ENCODE peak calls at places on chromosomes 6 and 20, in ten cellular contexts. O, R, U, S, Q, Y, C, T, F and M are unnamed samples. For H3K27me3 and H3K36me3, the result is how much of the 10 kb centered on the place peaks cover.

GRCh38 chr6:67916389-67916788 is 718.7 kb upstream of the ADGRB3 start:
- DNase-seq in O (peak), R (no peak), U (no peak), S (no peak), Q (no peak), Y (no peak), C (no peak), T (no peak), F (no peak), M (no peak)

GRCh38 chr6:131923356-131923755 is 27.8 kb downstream of the CCN2 start:
- DNase-seq in O (peak), R (peak), U (peak), S (no peak), Q (peak), Y (peak), C (peak), T (no peak), F (peak), M (no peak)

GRCh38 chr20:63062188-63063140 is 55.7 kb upstream of the BHLHE23 start:
- DNase-seq in O (no peak), R (peak), U (no peak), S (no peak), Q (no peak), Y (peak), C (no peak), T (peak), F (no peak), M (no peak)

GRCh38 chr6:111758608-111759293 is 114.5 kb downstream of the FYN start:
- DNase-seq in O (peak), R (no peak), U (no peak), S (peak), Q (no peak), Y (no peak), C (no peak), T (no peak), F (no peak), M (no peak)

GRCh38 chr6:42368156-42368555 is 83.6 kb downstream of the TRERF1 start:
- DNase-seq in O (no peak), R (no peak), U (no peak), S (no peak), Q (no peak), Y (no peak), C (no peak), T (no peak), F (no peak), M (peak)

GRCh38 chr20:25300496-25301170 is 52.7 kb downstream of the PYGB start:
- DNase-seq in O (peak), R (no peak), U (no peak), S (no peak), Q (no peak), Y (no peak), C (no peak), T (no peak), F (no peak), M (no peak)

GRCh38 chr6:45305546-45305945 is 22.6 kb upstream of the RUNX2 start:
- DNase-seq in O (peak), R (no peak), U (no peak), S (no peak), Q (no peak), Y (no peak), C (no peak), T (no peak), F (no peak), M (no peak)

GRCh38 chr6:87350516-87350915 is 5.9 kb downstream of the C6orf163 start:
- DNase-seq in O (peak), R (no peak), U (no peak), S (no peak), Q (no peak), Y (no peak), C (no peak), T (no peak), F (no peak), M (no peak)

GRCh38 chr20:12311102-12311865 is 393.6 kb downstream of the BTBD3 start:
- DNase-seq in O (no peak), R (no peak), U (no peak), S (no peak), Q (no peak), Y (no peak), C (no peak), T (no peak), F (no peak), M (no peak)

GRCh38 chr6:43478008-43478372 is 620 bp downstream of the TJAP1 start:
- DNase-seq in O (no peak), R (no peak), U (no peak), S (no peak), Q (no peak), Y (no peak), C (no peak), T (no peak), F (no peak), M (no peak)

GRCh38 chr20:25669826-25670422 is 26.7 kb downstream of the ZNF337 start:
- DNase-seq in O (peak), R (peak), U (no peak), S (no peak), Q (no peak), Y (no peak), C (no peak), T (no peak), F (no peak), M (no peak)

GRCh38 chr6:53707108-53707897 is 41.7 kb upstream of the KLHL31 start:
- DNase-seq in O (peak), R (no peak), U (no peak), S (no peak), Q (no peak), Y (no peak), C (no peak), T (no peak), F (no peak), M (no peak)

GRCh38 chr20:16569218-16570153 is 3.8 kb downstream of the KIF16B start:
- DNase-seq in O (no peak), R (no peak), U (no peak), S (no peak), Q (no peak), Y (no peak), C (no peak), T (no peak), F (no peak), M (no peak)

GRCh38 chr20:25008388-25009217 is 16.1 kb upstream of the APMAP start:
- DNase-seq in O (no peak), R (no peak), U (no peak), S (no peak), Q (no peak), Y (peak), C (no peak), T (peak), F (no peak), M (no peak)

GRCh38 chr6:82893889-82894652 is 171.6 kb downstream of the UBE3D start:
- DNase-seq in O (no peak), R (no peak), U (no peak), S (no peak), Q (no peak), Y (no peak), C (no peak), T (no peak), F (no peak), M (no peak)

GRCh38 chr6:145669627-145670034 is 65.7 kb downstream of the EPM2A start:
- DNase-seq in O (peak), R (no peak), U (no peak), S (no peak), Q (no peak), Y (no peak), C (no peak), T (no peak), F (peak), M (no peak)

GRCh38 chr6:150004101-150004782 is 21.1 kb downstream of the RAET1L start:
- DNase-seq in O (no peak), R (no peak), U (no peak), S (peak), Q (no peak), Y (no peak), C (no peak), T (no peak), F (no peak), M (no peak)

GRCh38 chr20:24785141-24785924 is 163.7 kb upstream of the CST7 start:
- DNase-seq in O (peak), R (no peak), U (no peak), S (no peak), Q (no peak), Y (no peak), C (no peak), T (no peak), F (no peak), M (no peak)

GRCh38 chr6:16712250-16712930 is 48.9 kb downstream of the ATXN1 start:
- DNase-seq in O (no peak), R (no peak), U (no peak), S (no peak), Q (no peak), Y (no peak), C (no peak), T (no peak), F (peak), M (peak)

GRCh38 chr6:143206550-143206949 is 145.9 kb downstream of the AIG1 start:
- DNase-seq in O (no peak), R (no peak), U (no peak), S (no peak), Q (no peak), Y (no peak), C (no peak), T (no peak), F (no peak), M (no peak)

GRCh38 chr6:44219815-44220784 is 3.3 kb upstream of the SLC29A1 start:
- DNase-seq in O (no peak), R (no peak), U (no peak), S (no peak), Q (no peak), Y (no peak), C (no peak), T (no peak), F (no peak), M (no peak)

GRCh38 chr20:59043698-59044097 is 1.1 kb upstream of the PRELID3B start:
- DNase-seq in O (no peak), R (no peak), U (no peak), S (no peak), Q (no peak), Y (no peak), C (no peak), T (no peak), F (no peak), M (no peak)

GRCh38 chr20:57498425-57499400 is 26.2 kb downstream of the CTCFL start:
- DNase-seq in O (no peak), R (peak), U (peak), S (no peak), Q (no peak), Y (no peak), C (no peak), T (no peak), F (no peak), M (no peak)

DNA sequence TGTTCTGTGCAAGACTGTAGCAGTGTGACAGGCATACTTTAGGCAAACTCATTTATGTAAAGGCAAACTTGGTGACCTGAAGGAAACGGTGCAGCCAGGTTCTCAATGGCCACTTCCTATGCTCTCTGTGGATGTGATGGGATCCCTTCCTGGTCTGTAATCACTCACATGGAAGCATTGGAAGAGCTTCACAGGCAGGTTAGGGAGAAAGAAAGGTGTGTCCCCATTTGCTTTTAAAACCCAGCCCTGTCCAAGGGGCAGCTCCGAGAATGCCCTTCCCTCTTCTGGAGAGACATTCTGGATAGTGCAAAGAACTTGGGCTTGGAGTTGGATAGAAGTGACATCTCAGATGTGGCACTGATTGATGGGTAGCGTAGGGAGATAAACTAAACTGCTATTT is 28.1 kb downstream of the CEP43 start:
- DNase-seq in O (no peak), R (no peak), U (no peak), S (no peak), Q (no peak), Y (no peak), C (no peak), T (no peak), F (no peak), M (no peak)
- TF ChIP-seq CTCF in O (no peak), R (no peak), U (no peak), S (no peak), Q (no peak), Y (no peak), C (no peak), T (no peak), F (no peak), M (no peak)

GRCh38 chr6:69881322-69882151 is 15.2 kb downstream of the COL19A1 start:
- DNase-seq in O (no peak), R (no peak), U (no peak), S (no peak), Q (no peak), Y (no peak), C (no peak), T (no peak), F (no peak), M (peak)

GRCh38 chr6:69871107-69871506 is 4.8 kb downstream of the COL19A1 start:
- DNase-seq in O (no peak), R (no peak), U (no peak), S (no peak), Q (no peak), Y (no peak), C (no peak), T (no peak), F (no peak), M (no peak)

GRCh38 chr6:69880570-69880969 is 14.2 kb downstream of the COL19A1 start:
- DNase-seq in O (no peak), R (no peak), U (no peak), S (no peak), Q (no peak), Y (no peak), C (no peak), T (no peak), F (no peak), M (no peak)

GRCh38 chr6:69878795-69879194 is 12.4 kb downstream of the COL19A1 start:
- DNase-seq in O (no peak), R (no peak), U (no peak), S (no peak), Q (no peak), Y (no peak), C (no peak), T (no peak), F (no peak), M (no peak)

DNA sequence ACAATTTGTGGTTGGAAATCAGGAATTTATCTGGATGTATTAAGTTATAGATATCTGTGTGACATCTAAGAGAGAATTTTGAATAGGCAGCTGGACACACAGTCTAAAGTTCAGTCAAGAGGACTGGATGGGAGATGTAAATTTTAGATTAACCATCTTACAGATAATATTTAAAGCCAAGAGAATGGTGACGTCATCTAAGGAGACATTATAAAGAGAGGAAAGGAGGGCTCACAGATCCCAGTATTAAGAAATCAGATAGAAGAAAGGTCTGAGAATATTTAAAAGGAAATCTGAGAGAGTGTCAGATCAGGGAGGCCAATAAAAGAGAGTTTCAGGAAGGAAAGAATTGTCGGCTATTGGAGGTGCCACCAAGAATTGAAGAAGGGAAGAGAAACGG is 9.4 kb downstream of the COL19A1 start:
- DNase-seq in O (no peak), R (no peak), U (no peak), S (no peak), Q (no peak), Y (no peak), C (no peak), T (no peak), F (no peak), M (no peak)
- H3K27me3 ChIP-seq in O (under half), R (under half), U (under half), S (under half), Q (under half), Y (under half), C (under half), T (under half), F (under half), M (under half)

GRCh38 chr6:25972902-25973301 is 10.3 kb downstream of the TRIM38 start:
- DNase-seq in O (no peak), R (no peak), U (no peak), S (no peak), Q (no peak), Y (no peak), C (no peak), T (no peak), F (no peak), M (no peak)
- H3K36me3 ChIP-seq in O (under half), R (under half), U (under half), S (half or more), Q (under half), Y (under half), C (under half), T (under half), F (under half), M (under half)

DNA sequence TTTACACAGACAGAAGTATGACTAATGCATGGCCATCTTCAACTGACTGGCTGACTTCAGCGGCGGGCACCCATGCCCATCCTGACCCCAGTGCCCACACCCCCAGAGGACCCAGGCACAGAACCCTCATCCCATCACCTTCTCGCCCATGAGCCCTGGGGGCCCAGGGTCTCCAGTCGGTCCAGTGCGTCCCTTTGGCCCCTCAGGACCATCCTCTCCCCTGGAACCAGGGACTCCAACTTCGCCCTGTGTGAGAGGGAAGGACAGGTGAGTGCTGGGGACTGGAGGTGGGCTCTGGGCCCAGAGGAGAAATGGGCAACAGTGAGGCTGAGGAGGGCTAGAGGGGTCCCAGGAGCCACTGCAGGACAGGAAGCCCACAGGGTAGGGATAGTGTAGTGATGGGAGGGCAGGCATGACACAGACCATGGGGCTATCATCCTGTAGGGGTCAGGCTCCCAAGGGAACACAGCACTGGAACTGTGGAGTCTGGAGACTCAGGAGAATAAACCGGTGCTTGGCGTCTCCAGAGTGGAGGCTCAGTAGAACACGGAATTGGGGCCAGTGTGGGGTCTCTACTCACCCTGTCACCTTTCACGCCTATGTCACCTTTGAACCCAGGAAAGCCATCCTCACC is 16.7 kb downstream of the COL11A2 start:
- DNase-seq in O (no peak), R (no peak), U (no peak), S (no peak), Q (no peak), Y (no peak), C (no peak), T (no peak), F (no peak), M (no peak)
- TF ChIP-seq CTCF in O (no peak), R (peak), U (no peak), S (no peak), Q (no peak), Y (no peak), C (no peak), T (no peak), F (no peak), M (no peak)

GRCh38 chr6:98845201-98846020 is 11.0 kb downstream of the POU3F2 start:
- DNase-seq in O (peak), R (peak), U (peak), S (no peak), Q (peak), Y (peak), C (peak), T (peak), F (peak), M (no peak)
- H3K27me3 ChIP-seq in O (half or more), R (half or more), U (under half), S (half or more), Q (half or more), Y (half or more), C (under half), T (half or more), F (half or more), M (under half)

GRCh38 chr20:6954219-6954618 is 186.7 kb downstream of the BMP2 start:
- DNase-seq in O (no peak), R (no peak), U (no peak), S (no peak), Q (no peak), Y (no peak), C (no peak), T (no peak), F (no peak), M (no peak)

GRCh38 chr20:6959900-6960312 is 192.4 kb downstream of the BMP2 start:
- DNase-seq in O (no peak), R (no peak), U (no peak), S (no peak), Q (no peak), Y (no peak), C (no peak), T (no peak), F (peak), M (no peak)

GRCh38 chr20:6953611-6954010 is 186.1 kb downstream of the BMP2 start:
- DNase-seq in O (no peak), R (no peak), U (no peak), S (no peak), Q (no peak), Y (no peak), C (no peak), T (no peak), F (no peak), M (no peak)

GRCh38 chr20:6956574-6956973 is 189.1 kb downstream of the BMP2 start:
- DNase-seq in O (peak), R (no peak), U (no peak), S (no peak), Q (no peak), Y (no peak), C (no peak), T (no peak), F (peak), M (no peak)

GRCh38 chr20:6956056-6956455 is 188.6 kb downstream of the BMP2 start:
- DNase-seq in O (no peak), R (no peak), U (no peak), S (no peak), Q (no peak), Y (no peak), C (no peak), T (no peak), F (no peak), M (no peak)
- H3K36me3 ChIP-seq in O (under half), R (under half), U (under half), S (under half), Q (under half), Y (under half), C (under half), T (under half), F (under half), M (under half)

DNA sequence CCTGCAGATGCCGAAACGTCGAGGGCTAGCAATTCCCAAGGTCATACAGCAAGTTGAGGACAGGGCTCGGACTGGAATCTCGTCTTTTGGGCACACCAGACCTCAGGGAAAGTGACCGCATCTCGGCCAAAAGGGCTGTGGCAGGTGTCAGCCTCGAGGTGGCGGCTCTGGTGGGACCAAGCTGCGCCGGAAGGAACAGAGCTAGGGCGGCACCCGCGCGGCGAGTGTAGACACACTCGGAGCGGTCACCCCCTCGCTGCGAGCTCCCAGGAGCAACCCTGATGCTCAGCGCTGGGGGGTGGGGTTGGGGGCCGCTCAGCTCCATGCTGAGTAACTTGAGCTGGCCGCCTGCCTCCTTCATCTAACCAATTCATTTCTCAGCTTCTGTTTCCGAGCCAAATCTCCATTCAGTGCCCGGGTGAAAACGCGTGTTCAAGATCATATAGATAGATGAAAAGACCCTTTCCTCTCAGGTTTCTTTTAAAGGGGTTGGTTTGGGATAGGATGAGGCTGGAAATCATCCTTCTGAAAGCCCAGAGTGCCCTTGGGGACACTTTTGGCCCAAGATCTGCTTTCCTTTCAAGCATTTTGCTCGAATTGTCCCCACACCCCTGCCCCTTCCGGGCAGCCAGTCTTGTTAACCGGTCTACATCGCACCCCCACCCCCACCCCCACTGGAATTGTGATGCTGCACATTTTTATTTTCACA is 2.3 kb upstream of the TUBB2B start:
- DNase-seq in O (peak), R (peak), U (no peak), S (no peak), Q (no peak), Y (no peak), C (no peak), T (peak), F (no peak), M (peak)
- TF ChIP-seq CTCF in O (no peak), R (peak), U (no peak), S (no peak), Q (no peak), Y (no peak), C (no peak), T (peak), F (no peak), M (peak)

GRCh38 chr6:36273802-36274201 is 3.9 kb downstream of the PNPLA1 start:
- DNase-seq in O (no peak), R (no peak), U (no peak), S (no peak), Q (no peak), Y (no peak), C (no peak), T (no peak), F (no peak), M (no peak)

GRCh38 chr6:36273067-36273466 is 3.2 kb downstream of the PNPLA1 start:
- DNase-seq in O (no peak), R (no peak), U (no peak), S (no peak), Q (no peak), Y (no peak), C (no peak), T (no peak), F (no peak), M (no peak)

GRCh38 chr6:36280467-36280866 is 10.6 kb downstream of the PNPLA1 start:
- DNase-seq in O (no peak), R (no peak), U (no peak), S (no peak), Q (no peak), Y (no peak), C (no peak), T (no peak), F (no peak), M (no peak)

GRCh38 chr6:36277946-36278465 is 8.1 kb downstream of the PNPLA1 start:
- DNase-seq in O (no peak), R (no peak), U (no peak), S (no peak), Q (no peak), Y (no peak), C (no peak), T (no peak), F (no peak), M (no peak)

GRCh38 chr6:36276581-36277536 is 7.0 kb downstream of the PNPLA1 start:
- DNase-seq in O (no peak), R (no peak), U (no peak), S (no peak), Q (no peak), Y (no peak), C (no peak), T (no peak), F (no peak), M (no peak)
- H3K27me3 ChIP-seq in O (under half), R (under half), U (under half), S (under half), Q (under half), Y (under half), C (under half), T (under half), F (under half), M (under half)